ENCODE peak calls at places on chromosome 10, in eight cellular contexts. B is esophagus muscularis mucosa, T is adrenal gland, F is ovary, Q is K562, O is transverse colon, X is tibial nerve, I is H1. G is an unnamed sample.

GRCh38 chr10:97132273-97132672 is 53.5 kb downstream of the SLIT1 start:
- DNase-seq in F (no peak), X (no peak), O (no peak), T (no peak), I (no peak), B (no peak), Q (no peak), G (no peak)

GRCh38 chr10:3948843-3949242 is 163.8 kb upstream of the KLF6 start:
- DNase-seq in B (no peak), Q (no peak), F (no peak), I (no peak), X (no peak), T (peak; percentile 77), O (peak; percentile 63), G (no peak)

GRCh38 chr10:78802866-78803265 is 265.9 kb upstream of the ZMIZ1 start:
- DNase-seq in F (peak; percentile 72), B (no peak), O (peak; percentile 17), X (peak; percentile 30), Q (no peak), T (no peak), I (no peak), G (peak; percentile 74)

GRCh38 chr10:89734616-89735015 is 33.2 kb downstream of the KIF20B start:
- DNase-seq in F (no peak), X (no peak), Q (no peak), T (no peak), I (no peak), O (no peak), B (no peak), G (no peak)

GRCh38 chr10:49709934-49710333 is 30.5 kb downstream of the C10orf53 start:
- DNase-seq in O (no peak), Q (no peak), B (peak; percentile 74), I (no peak), X (no peak), T (no peak), F (no peak), G (no peak)

GRCh38 chr10:6457376-6457775 is 122.7 kb downstream of the PRKCQ start:
- DNase-seq in O (no peak), B (no peak), Q (no peak), I (no peak), T (no peak), F (no peak), X (no peak), G (no peak)

GRCh38 chr10:79424221-79425073 is 21.0 kb downstream of the ZCCHC24 start:
- DNase-seq in T (no peak), O (no peak), B (no peak), I (no peak), Q (no peak), F (peak; percentile 71), X (no peak), G (peak; percentile 76)

GRCh38 chr10:97508342-97508741 is 9.6 kb downstream of the UBTD1 start:
- DNase-seq in F (no peak), X (no peak), I (no peak), B (no peak), T (no peak), O (no peak), Q (no peak), G (no peak)

GRCh38 chr10:917416-917720 is 14.1 kb downstream of the LARP4B start:
- DNase-seq in I (no peak), Q (no peak), O (no peak), T (no peak), F (no peak), X (no peak), B (no peak), G (no peak)

GRCh38 chr10:119118231-119118630 is 14.3 kb downstream of the DENND10 start:
- DNase-seq in O (no peak), X (no peak), F (no peak), B (no peak), T (no peak), Q (no peak), I (no peak), G (no peak)

GRCh38 chr10:75314570-75314969 is 78.8 kb upstream of the COMTD1 start:
- DNase-seq in Q (no peak), F (no peak), X (no peak), O (no peak), T (no peak), I (no peak), B (no peak), G (no peak)

GRCh38 chr10:132907901-132908620 is 34.3 kb downstream of the CFAP46 start:
- DNase-seq in I (no peak), O (no peak), Q (no peak), X (no peak), T (no peak), F (no peak), B (no peak), G (no peak)

DNA sequence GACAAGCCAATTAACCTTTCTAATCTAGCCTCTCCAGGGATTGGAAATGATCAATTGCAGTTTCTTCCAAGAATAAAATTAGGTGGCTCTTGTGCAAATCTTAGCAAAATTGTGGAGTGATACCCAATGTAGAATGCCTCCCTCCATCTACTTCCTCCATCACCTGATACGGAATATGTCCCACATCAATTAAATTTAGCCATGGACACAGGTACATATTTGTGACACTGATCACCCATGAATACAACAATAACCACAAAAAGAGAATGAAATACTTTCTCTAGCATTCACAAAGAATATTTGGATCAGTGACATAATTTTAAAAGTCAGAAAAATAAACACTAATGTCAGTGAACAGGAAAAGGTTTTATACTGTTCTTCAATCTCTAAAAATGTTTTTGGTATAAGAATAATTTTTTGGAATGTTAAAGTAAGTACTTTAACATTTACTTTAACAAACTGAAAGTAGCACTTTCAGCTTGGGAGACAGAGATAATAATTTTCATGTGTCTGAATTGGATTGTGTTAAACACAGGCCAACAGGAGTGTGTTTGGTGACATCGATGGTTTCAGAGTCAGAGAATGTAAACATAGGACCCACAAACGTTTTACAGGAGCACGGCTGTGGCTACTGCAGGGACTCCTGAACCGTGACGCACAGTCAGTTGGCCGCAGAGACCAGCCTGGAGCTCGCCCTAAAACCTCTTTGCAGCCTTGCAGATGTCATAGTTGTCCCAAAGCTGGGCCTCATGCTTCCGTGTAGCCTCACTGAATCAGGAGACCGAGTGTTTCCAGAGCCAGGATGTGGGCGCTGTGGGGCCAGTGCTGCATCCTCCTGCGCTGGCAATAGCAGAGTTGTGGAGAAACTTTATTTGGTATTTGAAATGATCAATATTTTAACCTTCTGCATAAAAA is 7.2 kb downstream of the RBM20 start:
- DNase-seq in B (peak; percentile 39), I (no peak), O (no peak), X (no peak), T (no peak), F (no peak), Q (no peak), G (no peak)
- TF ChIP-seq POLR2A in B (no peak), I (no peak), O (no peak), X (no peak), T (no peak), F (no peak), Q (no peak), G (no peak)

DNA sequence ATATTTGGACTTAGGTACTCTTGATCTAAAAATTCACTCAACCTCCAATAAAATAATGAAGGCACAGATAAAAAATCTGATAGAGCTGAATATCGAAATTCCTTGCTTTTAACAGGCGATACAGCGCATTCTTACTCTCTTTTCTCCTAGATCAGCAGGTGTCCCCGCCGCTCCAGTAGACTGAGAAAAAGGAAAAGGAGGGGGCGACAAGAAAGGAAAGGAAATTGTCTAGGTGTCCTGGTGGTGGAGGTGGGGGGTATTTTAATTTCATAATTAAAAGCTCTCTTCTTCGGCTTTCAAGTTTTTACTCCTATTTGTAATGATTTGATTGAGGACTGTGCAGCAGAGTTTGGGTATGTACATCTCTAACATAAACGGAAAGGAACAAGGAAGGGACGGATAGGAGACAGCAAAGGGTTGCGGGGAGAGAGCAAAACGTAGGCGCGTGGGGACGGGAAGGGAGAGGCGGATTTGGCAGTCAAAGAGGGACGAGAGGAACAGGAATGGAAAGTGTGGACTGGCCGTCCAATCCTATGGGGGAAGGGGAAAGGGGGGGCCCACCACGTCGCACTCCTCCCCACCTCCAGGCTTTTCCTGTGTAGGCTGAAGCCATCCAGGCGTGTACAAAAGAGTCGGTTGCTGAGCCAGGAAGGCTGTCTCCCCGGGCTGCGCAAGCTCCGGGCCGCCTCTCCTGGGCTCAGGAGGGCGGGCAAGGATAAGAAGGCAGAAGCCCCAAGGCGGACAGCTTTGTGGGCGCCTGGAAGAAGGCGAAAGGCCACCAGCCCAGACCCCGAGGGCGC is 875 bp upstream of the HECTD2 start:
- DNase-seq in Q (peak; percentile 31), I (no peak), X (peak; percentile 49), B (peak; percentile 96), F (peak; percentile 85), O (peak; percentile 77), T (peak; percentile 94), G (peak; percentile 89)
- TF ChIP-seq POLR2A in Q (no peak), I (no peak), X (peak; percentile 65), B (peak; percentile 49), F (peak; percentile 80), O (peak; percentile 93), T (peak; percentile 94), G (peak; percentile 74)

DNA sequence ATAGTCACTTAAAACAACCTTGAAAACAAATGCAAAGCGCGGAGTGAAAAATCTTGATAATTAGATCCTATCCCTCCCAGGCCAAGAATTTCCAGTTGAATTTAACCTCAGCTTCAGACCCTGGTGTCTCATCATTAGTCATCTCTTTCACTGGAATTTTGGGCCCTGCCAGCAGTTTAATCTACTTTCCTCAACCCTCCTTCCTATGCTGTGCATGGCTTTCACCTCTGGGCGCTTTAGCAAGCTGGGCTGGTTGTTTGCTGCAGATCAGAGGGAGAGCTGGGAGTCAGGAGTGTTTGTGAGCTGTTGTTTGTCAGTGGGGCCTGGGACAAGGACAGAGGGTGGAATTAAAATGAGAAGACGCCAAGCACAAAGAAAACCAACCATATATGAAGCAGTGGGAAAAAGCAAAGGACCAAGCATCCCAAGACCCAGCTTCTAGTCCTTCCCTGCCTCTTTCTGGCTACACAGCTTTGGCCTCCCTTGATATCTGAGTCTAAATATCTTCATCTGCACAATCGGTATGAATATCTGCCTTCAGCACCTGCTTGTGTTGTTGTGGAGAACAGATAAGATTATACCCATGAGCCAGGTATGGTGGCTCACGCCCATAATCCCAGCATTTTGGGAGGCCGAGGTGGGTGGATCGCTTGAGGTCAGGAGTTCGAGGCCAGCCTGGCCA is 13.5 kb downstream of the MYOF start:
- DNase-seq in O (no peak), Q (no peak), B (no peak), X (no peak), T (peak; percentile 73), I (no peak), F (no peak), G (peak; percentile 74)
- TF ChIP-seq POLR2A in O (no peak), Q (no peak), B (no peak), X (no peak), T (peak; percentile 58), I (no peak), F (no peak), G (no peak)

GRCh38 chr10:110918269-110918632 is 729 bp downstream of the BBIP1 start:
- DNase-seq in O (peak; percentile 97), Q (peak; percentile 84), X (peak; percentile 90), F (no peak), T (peak; percentile 97), I (peak; percentile 94), B (peak; percentile 98), G (peak; percentile 96)

GRCh38 chr10:110916554-110917346 is 2.2 kb downstream of the BBIP1 start:
- DNase-seq in F (no peak), O (no peak), T (no peak), I (no peak), B (no peak), Q (no peak), X (no peak), G (no peak)

GRCh38 chr10:110919349-110919931 is at the start of gene SHOC2:
- DNase-seq in X (peak; percentile 98), O (peak; percentile 99), Q (peak; percentile 84), B (no peak), I (peak; percentile 80), F (peak; percentile 97), T (peak; percentile 100), G (peak; percentile 100)

GRCh38 chr10:110918633-110919348 is at the start of gene BBIP1:
- DNase-seq in T (no peak), I (peak; percentile 90), O (no peak), F (peak; percentile 95), X (no peak), Q (no peak), B (peak; percentile 99), G (no peak)

GRCh38 chr10:110919971-110920881 is 822 bp downstream of the SHOC2 start:
- DNase-seq in Q (peak; percentile 5), I (peak; percentile 67), X (no peak), B (no peak), T (peak; percentile 73), O (peak; percentile 34), F (peak; percentile 64), G (peak; percentile 43)
- TF ChIP-seq POLR2A in Q (no peak), I (no peak), X (no peak), B (no peak), T (no peak), O (no peak), F (no peak), G (no peak)